ENCODE peak calls at places on chromosomes 5 and 9, in six cellular contexts. A is activated CD8-positive, alpha-beta T cell treated with anti-CD3 and anti-CD28 coated beads for 36 hours; R is occipital lobe; K is keratinocyte; T is AG08396; Q is activated effector memory CD4-positive, alpha-beta T cell treated with Interleukin-2 at 50 U/mL for 16 hours. F is an unnamed sample.

GRCh38 chr5:83474170-83474796 is 2.7 kb downstream of the VCAN start:
- DNase-seq in R (peak), K (no peak), T (peak), A (peak), Q (no peak), F (peak)

GRCh38 chr5:59799668-59800374 is 93.7 kb downstream of the PDE4D start:
- DNase-seq in Q (no peak), K (no peak), T (peak), A (peak), R (no peak), F (peak)

GRCh38 chr9:38419216-38419615 is 5.0 kb downstream of the IGFBPL1 start:
- DNase-seq in R (no peak), K (no peak), T (no peak), Q (no peak), A (no peak), F (no peak)

GRCh38 chr9:98576354-98576753 is 132.4 kb downstream of the GABBR2 start:
- DNase-seq in A (no peak), K (no peak), Q (no peak), T (no peak), R (no peak), F (no peak)

GRCh38 chr9:81396528-81396927 is 292.8 kb downstream of the TLE1 start:
- DNase-seq in T (no peak), R (no peak), K (no peak), Q (no peak), A (no peak), F (no peak)

GRCh38 chr9:128159073-128159783 is 837 bp upstream of the BBLN start:
- DNase-seq in K (no peak), R (no peak), A (peak), Q (peak), T (no peak), F (peak)

GRCh38 chr9:125617087-125617486 is 89.9 kb downstream of the MAPKAP1 start:
- DNase-seq in T (no peak), K (no peak), A (no peak), R (no peak), Q (no peak), F (no peak)

GRCh38 chr5:56608216-56608925 is 207.0 kb upstream of the MAP3K1 start:
- DNase-seq in T (no peak), A (no peak), K (no peak), Q (no peak), R (no peak), F (no peak)

GRCh38 chr9:5040730-5041389 is 55.8 kb downstream of the JAK2 start:
- DNase-seq in Q (no peak), A (no peak), T (no peak), K (no peak), R (no peak), F (no peak)

GRCh38 chr5:72178910-72179815 is 71.9 kb downstream of the MAP1B start:
- DNase-seq in K (no peak), A (no peak), Q (no peak), R (peak), T (peak), F (no peak)

GRCh38 chr5:150627731-150628545 is 12.5 kb upstream of the SYNPO start:
- DNase-seq in T (peak), R (no peak), Q (no peak), K (no peak), A (no peak), F (no peak)

GRCh38 chr5:173302546-173303155 is 25.6 kb downstream of the STC2 start:
- DNase-seq in R (no peak), Q (no peak), A (no peak), T (peak), K (no peak), F (no peak)

GRCh38 chr5:175689147-175689991 is 31.5 kb downstream of the HRH2 start:
- DNase-seq in K (no peak), Q (no peak), R (peak), T (no peak), A (no peak), F (no peak)

GRCh38 chr9:131621551-131622321 is 76.4 kb downstream of the PRRT1B start:
- DNase-seq in A (no peak), Q (no peak), K (no peak), T (no peak), R (no peak), F (no peak)

F was measured in Jurkat, Clone E6-1.